ENCODE peak calls at places on chromosome 15, in five cellular contexts. Q, B, O, W and T are unnamed samples. For H3K36me3, the result is how much of the 10 kb centered on the place peaks cover.

GRCh38 chr15:31352283-31352880 is 25.7 kb downstream of the KLF13 start:
- DNase-seq in Q (no peak), W (no peak), O (no peak), B (no peak), T (no peak)

GRCh38 chr15:69628256-69629093 is 175.9 kb downstream of the RPLP1 start:
- DNase-seq in W (no peak), B (no peak), O (no peak), Q (no peak), T (no peak)

GRCh38 chr15:59687831-59688230 is 1.3 kb downstream of the BNIP2 start:
- DNase-seq in Q (peak), O (peak), W (no peak), B (peak), T (no peak)

GRCh38 chr15:69060744-69061143 is 46.2 kb downstream of the NOX5 start:
- DNase-seq in O (no peak), Q (no peak), B (no peak), W (no peak), T (no peak)

GRCh38 chr15:31083394-31083790 is 18.1 kb downstream of the TRPM1 start:
- DNase-seq in B (no peak), O (no peak), Q (no peak), W (no peak), T (no peak)

GRCh38 chr15:85542895-85543331 is 162.5 kb downstream of the AKAP13 start:
- DNase-seq in Q (no peak), B (no peak), O (no peak), W (no peak), T (no peak)

GRCh38 chr15:68666812-68667450 is 88.1 kb downstream of the CORO2B start:
- DNase-seq in Q (no peak), B (no peak), O (no peak), W (no peak), T (no peak)

GRCh38 chr15:44662478-44663409 is 718 bp downstream of the SPG11 start:
- DNase-seq in B (peak), O (peak), Q (peak), W (no peak), T (peak)

GRCh38 chr15:100696452-100696851 is 94.1 kb downstream of the ASB7 start:
- DNase-seq in W (no peak), B (no peak), Q (peak), O (no peak), T (no peak)

DNA sequence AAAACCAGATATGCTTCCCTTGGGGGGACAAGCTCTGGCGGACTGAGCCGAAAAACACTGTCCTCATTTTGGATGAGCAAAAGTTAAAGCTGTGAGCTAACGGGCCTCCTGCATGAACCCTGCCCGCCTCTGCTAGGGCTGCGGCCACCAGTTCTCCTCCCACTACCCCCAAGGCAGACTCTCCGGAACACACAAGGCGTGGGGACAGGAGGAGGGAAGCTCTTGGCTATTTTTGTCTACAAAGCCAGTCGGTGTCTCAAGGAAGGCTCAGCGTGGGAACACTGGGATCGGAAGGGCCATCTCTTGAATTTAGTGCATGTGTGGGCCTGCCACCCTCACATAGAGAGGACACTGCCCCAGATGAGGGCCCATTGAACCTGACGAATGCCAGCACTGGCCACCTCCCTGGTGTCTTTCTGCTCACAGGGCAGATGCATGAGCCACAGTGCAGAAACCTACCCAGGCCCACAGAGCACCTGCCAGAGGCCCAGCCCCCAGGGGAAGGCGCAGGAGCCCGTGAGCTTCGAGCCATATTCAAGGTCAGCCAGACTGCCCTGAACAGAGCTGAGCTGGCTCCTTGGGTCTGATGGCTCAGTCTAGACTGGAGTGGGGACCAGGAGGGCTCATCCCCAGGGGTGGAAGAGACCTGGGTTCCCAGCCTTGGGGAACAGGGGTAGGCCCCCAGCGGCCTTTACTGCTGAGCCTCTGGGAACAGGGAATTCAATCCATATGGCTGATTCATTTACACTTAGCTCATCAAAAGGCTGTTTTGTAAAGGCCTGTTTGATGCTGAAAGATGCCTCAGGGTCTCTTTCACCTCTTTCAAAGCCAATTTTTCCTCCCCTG is 38.3 kb downstream of the HCN4 start:
- DNase-seq in Q (no peak), W (no peak), O (no peak), B (no peak), T (no peak)
- H3K36me3 ChIP-seq in Q (under half), W (under half), O (under half), B (under half), T (under half)

GRCh38 chr15:58286541-58286940 is 145.2 kb upstream of the LIPC start:
- DNase-seq in W (no peak), Q (no peak), O (no peak), B (no peak), T (no peak)

GRCh38 chr15:58285921-58286278 is 145.9 kb upstream of the LIPC start:
- DNase-seq in Q (no peak), W (no peak), B (no peak), O (no peak), T (no peak)

GRCh38 chr15:58285212-58285920 is 146.4 kb upstream of the LIPC start:
- DNase-seq in W (no peak), O (no peak), Q (no peak), B (no peak), T (no peak)

GRCh38 chr15:58284293-58284692 is 146.1 kb downstream of the AQP9 start:
- DNase-seq in O (no peak), B (no peak), W (no peak), Q (no peak), T (no peak)

DNA sequence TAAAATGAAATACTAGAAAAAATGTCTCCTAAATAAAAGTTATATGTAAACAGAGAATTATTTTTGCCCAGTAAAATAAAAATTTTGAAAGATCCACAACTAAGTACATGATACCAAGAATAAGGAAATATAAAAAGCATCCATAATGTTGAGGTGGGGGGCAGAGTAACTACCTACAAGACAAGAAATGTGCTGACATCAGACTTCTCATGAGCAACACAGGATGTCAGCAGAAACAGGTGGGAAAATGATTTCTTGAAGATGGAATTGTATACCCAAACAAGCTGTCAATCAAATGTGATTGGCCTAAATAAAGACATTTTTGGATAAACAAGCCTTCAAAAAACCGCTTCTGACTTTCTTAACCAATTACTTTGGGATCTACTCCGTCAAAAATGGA is 143.9 kb upstream of the LIPC start:
- DNase-seq in B (no peak), Q (no peak), W (no peak), O (no peak), T (no peak)
- H3K36me3 ChIP-seq in B (under half), Q (under half), W (under half), O (under half), T (under half)

GRCh38 chr15:81242778-81243177 is 46.1 kb downstream of the IL16 start:
- DNase-seq in Q (no peak), O (no peak), W (no peak), B (no peak), T (no peak)
- H3K36me3 ChIP-seq in Q (under half), O (under half), W (under half), B (under half), T (under half)

DNA sequence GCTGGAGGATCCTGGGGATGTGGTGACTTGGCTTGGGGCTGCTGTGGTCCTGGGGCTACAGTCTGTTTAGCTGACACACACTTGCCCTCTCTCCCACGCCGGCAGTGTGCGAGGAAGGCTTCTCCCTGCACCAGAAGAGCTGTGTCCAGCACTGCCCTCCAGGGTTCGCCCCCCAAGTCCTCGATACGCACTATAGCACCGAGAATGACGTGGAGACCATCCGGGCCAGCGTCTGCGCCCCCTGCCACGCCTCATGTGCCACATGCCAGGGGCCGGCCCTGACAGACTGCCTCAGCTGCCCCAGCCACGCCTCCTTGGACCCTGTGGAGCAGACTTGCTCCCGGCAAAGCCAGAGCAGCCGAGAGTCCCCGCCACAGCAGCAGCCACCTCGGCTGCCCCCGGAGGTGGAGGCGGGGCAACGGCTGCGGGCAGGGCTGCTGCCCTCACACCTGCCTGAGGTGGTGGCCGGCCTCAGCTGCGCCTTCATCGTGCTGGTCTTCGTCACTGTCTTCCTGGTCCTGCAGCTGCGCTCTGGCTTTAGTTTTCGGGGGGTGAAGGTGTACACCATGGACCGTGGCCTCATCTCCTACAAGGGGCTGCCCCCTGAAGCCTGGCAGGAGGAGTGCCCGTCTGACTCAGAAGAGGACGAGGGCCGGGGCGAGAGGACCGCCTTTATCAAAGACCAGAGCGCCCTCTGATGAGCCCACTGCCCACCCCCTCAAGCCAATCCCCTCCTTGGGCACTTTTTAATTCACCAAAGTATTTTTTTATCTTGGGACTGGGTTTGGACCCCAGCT is 2.9 kb upstream of the FES start:
- DNase-seq in O (no peak), Q (no peak), W (no peak), B (no peak), T (no peak)
- H3K36me3 ChIP-seq in O (under half), Q (half or more), W (under half), B (under half), T (under half)

DNA sequence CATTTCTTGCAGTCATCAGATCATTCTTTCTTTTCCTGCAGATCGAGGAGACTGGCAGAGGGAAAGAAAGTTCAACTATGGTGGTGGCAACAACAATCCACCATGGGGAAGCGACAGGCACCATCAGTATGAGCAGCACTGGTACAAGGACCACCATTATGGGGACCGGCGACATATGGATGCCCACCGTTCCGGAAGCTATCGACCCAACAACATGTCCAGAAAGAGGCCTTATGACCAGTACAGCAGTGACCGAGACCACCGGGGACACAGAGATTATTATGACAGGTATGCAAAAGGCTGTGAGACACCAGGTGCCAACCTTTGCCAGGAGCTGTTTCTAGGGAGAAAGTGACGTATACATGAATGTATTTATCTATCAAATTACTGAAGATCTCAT is 69.0 kb downstream of the RGMA start:
- DNase-seq in Q (no peak), B (no peak), W (no peak), O (no peak), T (peak)
- H3K36me3 ChIP-seq in Q (half or more), B (half or more), W (half or more), O (half or more), T (under half)

GRCh38 chr15:79724804-79725203 is 172.0 kb downstream of the MTHFS start:
- DNase-seq in B (no peak), O (no peak), W (no peak), Q (no peak), T (no peak)
- H3K36me3 ChIP-seq in B (under half), O (under half), W (under half), Q (under half), T (under half)

GRCh38 chr15:74901612-74902063 is 5.0 kb downstream of the FAM219B start:
- DNase-seq in B (peak), W (peak), Q (peak), O (peak), T (peak)
- H3K36me3 ChIP-seq in B (half or more), W (half or more), Q (half or more), O (under half), T (under half)

DNA sequence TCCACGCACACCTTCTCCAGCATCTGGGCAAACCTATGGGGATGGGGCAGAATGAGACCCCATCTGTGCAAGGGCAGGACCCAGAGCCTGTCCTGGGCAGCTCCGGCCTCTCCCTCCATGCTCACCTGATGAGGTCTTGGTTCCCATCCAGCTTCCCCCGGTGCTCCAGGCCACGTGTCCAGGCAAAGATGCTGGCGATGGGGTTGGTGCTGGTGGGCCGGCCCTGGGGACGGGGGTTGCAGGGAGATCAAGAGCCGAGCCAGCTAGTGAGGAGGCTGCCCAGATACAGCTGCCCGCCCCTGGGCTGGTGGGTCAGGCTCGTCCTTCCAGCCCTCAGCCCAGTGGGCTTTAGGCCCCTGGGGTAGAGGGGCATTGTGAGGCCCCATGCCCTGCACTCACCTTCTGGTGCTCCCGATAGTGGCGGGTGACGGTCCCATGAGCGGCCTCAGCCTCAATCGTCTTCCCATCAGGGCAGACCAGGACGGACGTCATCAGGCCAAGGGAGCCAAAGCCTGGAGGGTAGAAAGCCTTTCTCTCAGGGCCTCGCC is 17.3 kb downstream of the IDH2 start:
- DNase-seq in W (no peak), Q (no peak), B (no peak), O (no peak), T (no peak)
- H3K36me3 ChIP-seq in W (half or more), Q (under half), B (under half), O (under half), T (under half)

GRCh38 chr15:41911691-41912345 is 18.0 kb upstream of the SPTBN5 start:
- DNase-seq in O (no peak), Q (no peak), W (no peak), B (no peak), T (no peak)

GRCh38 chr15:41914406-41914805 is 20.6 kb upstream of the SPTBN5 start:
- DNase-seq in B (no peak), O (no peak), Q (no peak), W (no peak), T (no peak)

GRCh38 chr15:41908681-41909461 is 15.0 kb upstream of the SPTBN5 start:
- DNase-seq in Q (no peak), W (no peak), B (no peak), O (no peak), T (no peak)

GRCh38 chr15:41915203-41915994 is 21.5 kb upstream of the SPTBN5 start:
- DNase-seq in W (no peak), B (no peak), Q (no peak), O (no peak), T (no peak)

DNA sequence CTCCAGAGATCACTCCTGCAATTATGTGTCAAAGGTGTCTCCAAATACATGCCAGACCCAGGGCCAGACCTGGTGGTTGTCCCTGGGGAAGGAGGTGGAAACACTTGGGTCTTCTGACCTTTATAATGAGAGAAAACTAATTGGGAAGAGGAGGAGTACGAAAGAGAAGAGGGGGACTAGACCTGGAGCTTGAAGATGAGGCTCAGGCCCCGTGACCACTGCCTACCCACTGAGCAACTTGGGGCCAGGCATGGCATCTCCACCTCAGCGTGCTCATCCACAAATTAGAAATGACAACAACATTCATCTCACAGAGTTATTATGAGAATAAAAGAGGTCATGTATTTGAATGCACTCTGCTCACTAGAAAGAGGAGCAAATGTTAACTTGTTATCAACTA is 19.4 kb upstream of the SPTBN5 start:
- DNase-seq in W (no peak), O (no peak), Q (no peak), B (no peak), T (no peak)
- H3K36me3 ChIP-seq in W (under half), O (under half), Q (under half), B (under half), T (under half)

GRCh38 chr15:42986693-42987342 is 66.2 kb upstream of the TTBK2 start:
- DNase-seq in Q (no peak), O (no peak), B (no peak), W (no peak), T (no peak)
- H3K36me3 ChIP-seq in Q (under half), O (under half), B (under half), W (half or more), T (under half)